ENCODE peak calls at places on chromosomes 5 and 9, in eight cellular contexts. C is fibroblast of the aortic adventitia; V is ascending aorta; I is fibroblast of villous mesenchyme; L is effector memory CD4-positive, alpha-beta T cell; J is stimulated activated CD8-positive, alpha-beta memory T cell treated with anti-CD3 and anti-CD28 coated beads, Interleukin-2, amount 100 ng/mL, for 1 hour; M is transverse colon; O is epithelial cell of esophagus. R is an unnamed sample.
A peak's percentile ranks its signal among the peaks of the same experiment; 100 is the strongest.

GRCh38 chr9:118533101-118533500 is 828.9 kb downstream of the TLR4 start:
- DNase-seq in C (peak; percentile 2), V (no peak), I (peak; percentile 26), L (no peak), J (no peak), M (no peak), O (peak; percentile 32), R (no peak)

GRCh38 chr5:61301345-61301744 is 30.7 kb upstream of the ZSWIM6 start:
- DNase-seq in C (peak; percentile 91), V (no peak), I (peak; percentile 47), L (no peak), J (no peak), M (no peak), O (no peak), R (no peak)

GRCh38 chr9:112247090-112247489 is 72.0 kb upstream of the SUSD1 start:
- DNase-seq in C (no peak), V (no peak), I (no peak), L (no peak), J (no peak), M (no peak), O (no peak), R (no peak)

GRCh38 chr9:136138566-136138965 is 19.9 kb upstream of the TMEM250 start:
- DNase-seq in C (no peak), V (no peak), I (peak; percentile 26), L (no peak), J (no peak), M (peak; percentile 34), O (peak; percentile 30), R (peak; percentile 33)

GRCh38 chr9:98935064-98935463 is 8.6 kb upstream of the COL15A1 start:
- DNase-seq in C (peak; percentile 40), V (no peak), I (peak; percentile 81), L (no peak), J (no peak), M (no peak), O (no peak), R (no peak)

GRCh38 chr5:150070277-150070638 is 16.1 kb downstream of the CSF1R start:
- DNase-seq in C (no peak), V (no peak), I (no peak), L (no peak), J (no peak), M (no peak), O (no peak), R (no peak)

GRCh38 chr5:38317887-38318286 is 59.5 kb downstream of the EGFLAM start:
- DNase-seq in C (no peak), V (no peak), I (no peak), L (no peak), J (no peak), M (no peak), O (no peak), R (peak; percentile 97)

GRCh38 chr9:545480-545879 is 296.0 kb upstream of the DMRT1 start:
- DNase-seq in C (peak; percentile 57), V (peak; percentile 14), I (no peak), L (no peak), J (no peak), M (no peak), O (peak; percentile 16), R (peak; percentile 24)

GRCh38 chr5:178291969-178292825 is 59.6 kb upstream of the PHYKPL start:
- DNase-seq in C (no peak), V (no peak), I (no peak), L (no peak), J (no peak), M (no peak), O (no peak), R (no peak)

GRCh38 chr9:105245720-105246161 is 1.3 kb downstream of the SLC44A1 start:
- DNase-seq in C (peak; percentile 39), V (no peak), I (no peak), L (no peak), J (no peak), M (no peak), O (no peak), R (no peak)

GRCh38 chr5:177552839-177553455 is 1.4 kb downstream of the FAM193B start:
- DNase-seq in C (no peak), V (no peak), I (peak; percentile 31), L (no peak), J (no peak), M (no peak), O (peak; percentile 35), R (no peak)

GRCh38 chr9:130174025-130174424 is 1.8 kb downstream of the NCS1 start:
- DNase-seq in C (no peak), V (no peak), I (no peak), L (no peak), J (no peak), M (no peak), O (no peak), R (no peak)

GRCh38 chr5:171419663-171420428 is 399 bp downstream of the FGF18 start:
- DNase-seq in C (no peak), V (no peak), I (peak; percentile 21), L (no peak), J (no peak), M (peak; percentile 13), O (peak; percentile 34), R (peak; percentile 7)

GRCh38 chr5:177588413-177588909 is 3.5 kb upstream of the TMED9 start:
- DNase-seq in C (no peak), V (no peak), I (no peak), L (no peak), J (no peak), M (no peak), O (no peak), R (no peak)

GRCh38 chr5:143187495-143187894 is 216.0 kb downstream of the NR3C1 start:
- DNase-seq in C (no peak), V (no peak), I (no peak), L (no peak), J (no peak), M (no peak), O (peak; percentile 46), R (no peak)

GRCh38 chr5:137753227-137753985 is 757 bp downstream of the HNRNPA0 start:
- DNase-seq in C (no peak), V (no peak), I (no peak), L (peak; percentile 37), J (peak; percentile 13), M (peak; percentile 48), O (no peak), R (no peak)

GRCh38 chr5:140383300-140383699 is 18.3 kb upstream of the ANKHD1 start:
- DNase-seq in C (no peak), V (no peak), I (no peak), L (no peak), J (no peak), M (no peak), O (no peak), R (no peak)

GRCh38 chr5:51278458-51279049 is 104.7 kb upstream of the ISL1 start:
- DNase-seq in C (no peak), V (no peak), I (no peak), L (no peak), J (no peak), M (no peak), O (no peak), R (no peak)

GRCh38 chr9:107546859-107547258 is 57.3 kb upstream of the KLF4 start:
- DNase-seq in C (no peak), V (no peak), I (no peak), L (no peak), J (no peak), M (no peak), O (no peak), R (no peak)

GRCh38 chr5:64181440-64181839 is 15.8 kb downstream of the RNF180 start:
- DNase-seq in C (no peak), V (no peak), I (no peak), L (no peak), J (no peak), M (no peak), O (no peak), R (peak; percentile 5)

GRCh38 chr5:158313027-158313738 is 454.2 kb upstream of the CLINT1 start:
- DNase-seq in C (no peak), V (no peak), I (no peak), L (no peak), J (no peak), M (no peak), O (no peak), R (no peak)

GRCh38 chr5:50667079-50667652 is 729 bp downstream of the PARP8 start:
- DNase-seq in C (peak; percentile 54), V (peak; percentile 12), I (peak; percentile 67), L (no peak), J (no peak), M (peak; percentile 52), O (peak; percentile 71), R (no peak)

GRCh38 chr5:54909126-54909525 is 76.3 kb downstream of the ESM1 start:
- DNase-seq in C (peak; percentile 42), V (no peak), I (no peak), L (no peak), J (no peak), M (no peak), O (no peak), R (no peak)

GRCh38 chr5:6732634-6733410 is 19.6 kb downstream of the TENT4A start:
- DNase-seq in C (peak; percentile 78), V (no peak), I (peak; percentile 78), L (no peak), J (no peak), M (no peak), O (peak; percentile 82), R (no peak)

GRCh38 chr5:150623152-150623877 is 17.1 kb upstream of the SYNPO start:
- DNase-seq in C (no peak), V (no peak), I (no peak), L (no peak), J (no peak), M (no peak), O (no peak), R (no peak)

GRCh38 chr5:119398713-119399492 is 43.1 kb downstream of the TNFAIP8 start:
- DNase-seq in C (peak; percentile 59), V (peak; percentile 53), I (peak; percentile 56), L (no peak), J (no peak), M (peak; percentile 73), O (peak; percentile 45), R (no peak)

GRCh38 chr9:128245293-128246151 is 30.3 kb downstream of the GOLGA2 start:
- DNase-seq in C (peak; percentile 61), V (no peak), I (peak; percentile 83), L (no peak), J (no peak), M (no peak), O (peak; percentile 27), R (no peak)

GRCh38 chr9:89022071-89022721 is 30.9 kb downstream of the S1PR3 start:
- DNase-seq in C (peak; percentile 94), V (no peak), I (peak; percentile 81), L (no peak), J (no peak), M (no peak), O (peak; percentile 53), R (no peak)

GRCh38 chr9:124179196-124180071 is 78.3 kb upstream of the NEK6 start:
- DNase-seq in C (no peak), V (no peak), I (no peak), L (no peak), J (no peak), M (no peak), O (no peak), R (no peak)

GRCh38 chr5:151058301-151058700 is 22.5 kb downstream of the TNIP1 start:
- DNase-seq in C (no peak), V (no peak), I (no peak), L (no peak), J (no peak), M (no peak), O (no peak), R (no peak)

GRCh38 chr9:18869725-18870124 is 163.3 kb downstream of the SAXO1 start:
- DNase-seq in C (no peak), V (no peak), I (no peak), L (no peak), J (no peak), M (no peak), O (no peak), R (no peak)

GRCh38 chr9:15070716-15071115 is 160.5 kb upstream of the FREM1 start:
- DNase-seq in C (no peak), V (no peak), I (no peak), L (no peak), J (no peak), M (no peak), O (no peak), R (no peak)

GRCh38 chr9:83538172-83538889 is at the start of gene FRMD3:
- DNase-seq in C (peak; percentile 62), V (peak; percentile 30), I (peak; percentile 64), L (no peak), J (no peak), M (peak; percentile 75), O (peak; percentile 52), R (peak; percentile 87)

GRCh38 chr9:133246507-133247390 is 28.3 kb downstream of the ABO start:
- DNase-seq in C (no peak), V (no peak), I (no peak), L (no peak), J (no peak), M (no peak), O (no peak), R (no peak)

R was measured in NCI-H2171 treated with DMSO at 0.1 percent for 48 hours.